ENCODE peak calls at places on chromosomes 7 and 10, in six cellular contexts. U, M, N, O, K and Z are unnamed samples.

GRCh38 chr7:137445998-137446397 is 102.5 kb upstream of the PTN start:
- DNase-seq in N (no peak), U (no peak), O (no peak), K (no peak), M (no peak), Z (no peak)

GRCh38 chr7:148747274-148747673 is 48.6 kb downstream of the CUL1 start:
- DNase-seq in N (no peak), K (no peak), U (no peak), M (no peak), O (no peak), Z (no peak)

GRCh38 chr7:42064534-42064933 is 172.5 kb downstream of the GLI3 start:
- DNase-seq in M (no peak), N (no peak), U (no peak), K (no peak), O (no peak), Z (no peak)

GRCh38 chr7:146764458-146764857 is 647.9 kb downstream of the CNTNAP2 start:
- DNase-seq in N (peak; percentile 71), M (no peak), K (no peak), U (no peak), O (no peak), Z (no peak)

GRCh38 chr7:11742496-11742895 is 89.5 kb downstream of the THSD7A start:
- DNase-seq in K (no peak), M (no peak), O (no peak), U (no peak), N (peak; percentile 75), Z (no peak)

GRCh38 chr10:23516530-23516929 is 77.7 kb downstream of the OTUD1 start:
- DNase-seq in U (no peak), O (no peak), M (no peak), N (no peak), K (no peak), Z (no peak)

GRCh38 chr10:52146766-52147165 is 167.3 kb upstream of the DKK1 start:
- DNase-seq in U (no peak), O (no peak), K (no peak), N (peak; percentile 1), M (no peak), Z (no peak)

GRCh38 chr10:48437546-48437945 is 131.1 kb downstream of the MAPK8 start:
- DNase-seq in U (no peak), K (no peak), M (no peak), O (no peak), N (no peak), Z (no peak)

GRCh38 chr7:85392789-85393188 is 205.9 kb upstream of the SEMA3D start:
- DNase-seq in N (no peak), M (no peak), K (no peak), U (no peak), O (no peak), Z (no peak)